ENCODE peak calls at places on chromosomes 4 and X, in eight cellular contexts. I, J, Q, Z, F, U, T and P are unnamed samples.

GRCh38 chr4:75391489-75392166 is 122.6 kb downstream of the RCHY1 start:
- DNase-seq in I (no peak), J (no peak), Q (no peak), Z (no peak), F (no peak), U (no peak), T (no peak), P (no peak)

GRCh38 chrX:31670245-31670644 is 598.4 kb upstream of the FTHL17 start:
- DNase-seq in I (no peak), J (no peak), Q (no peak), Z (no peak), F (no peak), U (no peak), T (no peak), P (no peak)

GRCh38 chr4:1810765-1811164 is 17.7 kb downstream of the FGFR3 start:
- DNase-seq in I (no peak), J (no peak), Q (no peak), Z (no peak), F (no peak), U (no peak), T (no peak), P (no peak)

GRCh38 chrX:47264507-47265173 is 31.8 kb downstream of the USP11 start:
- DNase-seq in I (no peak), J (no peak), Q (no peak), Z (no peak), F (no peak), U (no peak), T (no peak), P (no peak)

GRCh38 chrX:101450951-101451350 is 34.3 kb upstream of the ARMCX4 start:
- DNase-seq in I (no peak), J (no peak), Q (no peak), Z (no peak), F (no peak), U (no peak), T (no peak), P (no peak)

GRCh38 chrX:17527135-17527701 is 152.2 kb downstream of the NHS start:
- DNase-seq in I (no peak), J (peak), Q (no peak), Z (no peak), F (no peak), U (no peak), T (peak), P (no peak)

GRCh38 chrX:123013141-123013540 is 170.9 kb upstream of the GRIA3 start:
- DNase-seq in I (no peak), J (no peak), Q (no peak), Z (no peak), F (no peak), U (no peak), T (no peak), P (no peak)

GRCh38 chr4:148151797-148152196 is 290.4 kb downstream of the NR3C2 start:
- DNase-seq in I (no peak), J (no peak), Q (no peak), Z (no peak), F (no peak), U (no peak), T (no peak), P (no peak)

GRCh38 chrX:134736351-134736750 is 78.1 kb upstream of the PLAC1 start:
- DNase-seq in I (no peak), J (no peak), Q (no peak), Z (no peak), F (no peak), U (no peak), T (no peak), P (no peak)

GRCh38 chr4:87006531-87007344 is 71.9 kb downstream of the AFF1 start:
- DNase-seq in I (peak), J (peak), Q (peak), Z (peak), F (peak), U (peak), T (peak), P (peak)

GRCh38 chr4:184784628-184785257 is 41.0 kb downstream of the ACSL1 start:
- DNase-seq in I (no peak), J (no peak), Q (no peak), Z (no peak), F (no peak), U (no peak), T (peak), P (no peak)

GRCh38 chr4:100017627-100018310 is 67.7 kb upstream of the H2AZ1 start:
- DNase-seq in I (no peak), J (no peak), Q (no peak), Z (no peak), F (no peak), U (no peak), T (no peak), P (no peak)

GRCh38 chr4:128709268-128709667 is 100.2 kb upstream of the JADE1 start:
- DNase-seq in I (no peak), J (no peak), Q (no peak), Z (no peak), F (no peak), U (no peak), T (no peak), P (no peak)

GRCh38 chr4:1960170-1960825 is 48.5 kb downstream of the NELFA start:
- DNase-seq in I (no peak), J (no peak), Q (no peak), Z (no peak), F (no peak), U (no peak), T (no peak), P (no peak)

GRCh38 chr4:89221175-89221867 is 86.3 kb downstream of the GPRIN3 start:
- DNase-seq in I (no peak), J (no peak), Q (no peak), Z (no peak), F (no peak), U (no peak), T (no peak), P (no peak)

GRCh38 chr4:130125468-130125867 is 1029.5 kb downstream of the C4orf33 start:
- DNase-seq in I (no peak), J (no peak), Q (no peak), Z (no peak), F (no peak), U (no peak), T (peak), P (no peak)

GRCh38 chrX:138885886-138886285 is 174.4 kb upstream of the FGF13 start:
- DNase-seq in I (no peak), J (no peak), Q (no peak), Z (no peak), F (no peak), U (no peak), T (no peak), P (no peak)

GRCh38 chr4:104964387-104965175 is 182.1 kb upstream of the TET2 start:
- DNase-seq in I (no peak), J (no peak), Q (no peak), Z (no peak), F (no peak), U (no peak), T (no peak), P (no peak)

GRCh38 chr4:66048861-66049260 is 378.6 kb upstream of the EPHA5 start:
- DNase-seq in I (no peak), J (no peak), Q (no peak), Z (no peak), F (no peak), U (no peak), T (no peak), P (no peak)

GRCh38 chrX:147476008-147476407 is 435.7 kb upstream of the FMR1 start:
- DNase-seq in I (no peak), J (no peak), Q (no peak), Z (no peak), F (no peak), U (no peak), T (peak), P (peak)

GRCh38 chr4:54268151-54268550 is 39.1 kb downstream of the PDGFRA start:
- DNase-seq in I (no peak), J (no peak), Q (no peak), Z (no peak), F (no peak), U (no peak), T (no peak), P (no peak)

GRCh38 chr4:4323705-4324534 is 33.9 kb downstream of the ZBTB49 start:
- DNase-seq in I (no peak), J (no peak), Q (no peak), Z (no peak), F (no peak), U (no peak), T (no peak), P (no peak)

GRCh38 chr4:84985952-84986351 is 19.5 kb upstream of the WDFY3 start:
- DNase-seq in I (no peak), J (no peak), Q (no peak), Z (no peak), F (no peak), U (no peak), T (no peak), P (peak)

GRCh38 chr4:84852081-84852480 is 114.4 kb downstream of the WDFY3 start:
- DNase-seq in I (no peak), J (no peak), Q (no peak), Z (no peak), F (peak), U (no peak), T (peak), P (no peak)

GRCh38 chrX:23386726-23387125 is 52.1 kb downstream of the PTCHD1 start:
- DNase-seq in I (no peak), J (no peak), Q (no peak), Z (no peak), F (no peak), U (no peak), T (no peak), P (no peak)

GRCh38 chr4:15691346-15692140 is 9.9 kb downstream of the FAM200B start:
- DNase-seq in I (no peak), J (no peak), Q (no peak), Z (no peak), F (no peak), U (no peak), T (peak), P (no peak)

GRCh38 chr4:8545439-8545765 is 34.8 kb upstream of the GPR78 start:
- DNase-seq in I (no peak), J (no peak), Q (no peak), Z (no peak), F (no peak), U (no peak), T (no peak), P (no peak)

GRCh38 chrX:10507876-10508275 is 112.5 kb downstream of the MID1 start:
- DNase-seq in I (no peak), J (no peak), Q (no peak), Z (no peak), F (no peak), U (no peak), T (no peak), P (no peak)

GRCh38 chrX:71873459-71873833 is 37.2 kb upstream of the NHSL2 start:
- DNase-seq in I (no peak), J (no peak), Q (no peak), Z (no peak), F (no peak), U (no peak), T (no peak), P (no peak)

GRCh38 chr4:77800483-77801259 is 18.5 kb downstream of the CNOT6L start:
- DNase-seq in I (no peak), J (no peak), Q (no peak), Z (no peak), F (no peak), U (no peak), T (no peak), P (no peak)

GRCh38 chr4:41538887-41539498 is 1.0 kb downstream of the LIMCH1 start:
- DNase-seq in I (peak), J (no peak), Q (no peak), Z (no peak), F (no peak), U (no peak), T (no peak), P (no peak)

GRCh38 chr4:182593413-182593812 is 323.8 kb downstream of the DCTD start:
- DNase-seq in I (no peak), J (no peak), Q (no peak), Z (no peak), F (no peak), U (no peak), T (no peak), P (no peak)